ENCODE peak calls at places on chromosome 16, in five cellular contexts. J is uterus, G is neural progenitor cell, D is lower lobe of right lung, T is HCT116. A is an unnamed sample.
A peak's percentile ranks its signal among the peaks of the same experiment; 100 is the strongest.

GRCh38 chr16:47887496-47887895 is 268.3 kb downstream of the ABCC12 start:
- DNase-seq in J (no peak), G (peak; percentile 47), D (no peak), T (no peak), A (no peak)

GRCh38 chr16:16861546-16861945 is 482.6 kb downstream of the NPIPA7 start:
- DNase-seq in J (no peak), G (peak; percentile 80), D (no peak), T (peak; percentile 18), A (peak; percentile 52)

GRCh38 chr16:2154533-2155090 is 970 bp upstream of the TRAF7 start:
- DNase-seq in J (no peak), G (no peak), D (no peak), T (no peak), A (no peak)

GRCh38 chr16:2976201-2976600 is 4.0 kb downstream of the PKMYT1 start:
- DNase-seq in J (no peak), G (no peak), D (no peak), T (no peak), A (no peak)

GRCh38 chr16:647173-647902 is 1.8 kb upstream of the WDR90 start:
- DNase-seq in J (no peak), G (no peak), D (no peak), T (no peak), A (no peak)

GRCh38 chr16:19179890-19180490 is 11.9 kb downstream of the SYT17 start:
- DNase-seq in J (no peak), G (peak; percentile 83), D (peak; percentile 83), T (peak; percentile 31), A (peak; percentile 72)

GRCh38 chr16:57994778-57995177 is 5.7 kb downstream of the ZNF319 start:
- DNase-seq in J (no peak), G (peak; percentile 81), D (peak; percentile 87), T (peak; percentile 37), A (peak; percentile 54)

GRCh38 chr16:81473066-81473488 is 28.5 kb downstream of the CMIP start:
- DNase-seq in J (no peak), G (no peak), D (no peak), T (no peak), A (no peak)

GRCh38 chr16:46789499-46790414 is 41.2 kb downstream of the C16orf87 start:
- DNase-seq in J (peak; percentile 70), G (peak; percentile 80), D (peak; percentile 86), T (no peak), A (peak; percentile 89)

GRCh38 chr16:82753821-82754220 is 127.1 kb downstream of the CDH13 start:
- DNase-seq in J (no peak), G (no peak), D (no peak), T (no peak), A (no peak)

GRCh38 chr16:50547340-50547865 is 793 bp upstream of the NKD1 start:
- DNase-seq in J (peak; percentile 45), G (peak; percentile 77), D (peak; percentile 57), T (peak; percentile 26), A (no peak)

DNA sequence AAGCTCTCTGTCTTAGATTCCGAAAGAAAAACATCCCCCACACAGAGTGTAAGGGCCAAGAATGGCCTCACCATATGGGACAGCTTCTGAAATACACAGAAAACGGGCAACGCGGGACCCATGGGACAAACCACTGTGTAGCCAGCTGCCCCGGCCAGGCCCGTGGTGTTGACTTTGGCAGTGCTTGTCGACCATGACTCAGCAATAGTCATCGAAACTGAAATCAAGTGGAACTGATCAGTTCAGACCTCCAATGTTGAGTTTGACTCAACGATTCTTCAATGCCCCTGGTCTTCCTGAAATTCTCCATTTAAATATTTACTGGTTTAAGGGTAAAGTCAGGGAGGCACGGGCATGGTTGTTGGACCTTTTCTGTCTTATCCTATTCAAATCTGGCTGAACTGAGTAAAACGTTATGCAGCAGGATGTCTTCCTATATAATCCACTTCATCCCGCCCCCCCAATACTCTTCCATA is 27.5 kb downstream of the ZFHX3 start:
- DNase-seq in J (no peak), G (no peak), D (no peak), T (peak; percentile 72), A (peak; percentile 80)
- H3K4me1 ChIP-seq in J (no peaks in the 10 kb centered on the region), G (no peaks in the 10 kb centered on the region), D (peaks cover 50% of the 10 kb centered on the region), T (peaks cover 52% of the 10 kb centered on the region), A (peaks cover 13% of the 10 kb centered on the region)

GRCh38 chr16:24541534-24541933 is 2.2 kb downstream of the RBBP6 start:
- DNase-seq in J (no peak), G (no peak), D (no peak), T (no peak), A (no peak)
- H3K27ac ChIP-seq in J (peak overlapping the region; percentile 99), G (no peak overlapping the region), D (peak overlapping the region; percentile 100), T (no peak overlapping the region), A (no peak overlapping the region)

DNA sequence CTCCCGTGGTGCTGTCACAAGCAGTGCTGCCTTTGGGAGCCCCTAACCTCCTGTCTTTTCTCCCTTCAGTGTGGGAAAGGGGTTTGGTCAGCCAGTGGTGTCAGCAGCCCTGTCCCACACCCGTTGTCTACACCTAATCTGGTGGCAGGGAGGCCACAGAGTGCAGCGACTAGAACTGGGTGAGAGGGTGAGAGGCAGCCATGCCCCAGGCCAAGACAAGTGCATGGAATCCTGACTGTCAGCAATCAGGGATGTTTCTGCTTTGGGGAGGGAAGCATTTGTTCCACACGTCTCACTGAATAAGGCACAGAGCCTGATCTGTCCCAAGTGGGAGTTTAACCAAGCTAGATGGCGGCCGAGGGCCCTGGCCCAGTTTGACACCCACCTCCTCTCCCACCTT is 1.4 kb upstream of the ZNF267 start:
- DNase-seq in J (no peak), G (no peak), D (no peak), T (no peak), A (no peak)
- H3K4me1 ChIP-seq in J (no peaks in the 10 kb centered on the region), G (peaks cover 16% of the 10 kb centered on the region), D (peaks cover 52% of the 10 kb centered on the region), T (peaks cover 34% of the 10 kb centered on the region), A (peaks cover 64% of the 10 kb centered on the region)

DNA sequence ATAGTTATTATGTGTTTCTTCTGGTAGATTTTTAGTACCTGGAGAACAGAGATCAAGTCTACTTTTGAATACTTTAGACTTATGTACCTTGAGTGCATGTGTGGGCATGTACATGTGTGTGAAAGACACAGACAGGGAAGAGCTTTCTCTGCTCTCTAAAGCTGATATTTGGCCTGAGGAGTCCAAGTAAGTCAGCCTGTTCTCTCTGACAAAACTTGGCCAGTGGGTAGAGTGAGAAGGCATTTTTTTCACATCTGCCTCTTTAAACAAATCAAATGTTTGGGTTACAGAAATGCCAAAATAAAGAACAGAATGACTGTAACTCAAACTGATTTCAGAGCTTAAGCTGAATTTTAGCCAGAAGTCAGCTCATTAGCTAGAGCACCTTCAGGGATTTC is 309.7 kb upstream of the DYNLRB2 start:
- DNase-seq in J (no peak), G (no peak), D (no peak), T (no peak), A (no peak)
- H3K27ac ChIP-seq in J (no peak overlapping the region), G (no peak overlapping the region), D (no peak overlapping the region), T (no peak overlapping the region), A (no peak overlapping the region)

A was measured in heart left ventricle.